ENCODE peak calls at places on chromosomes 2 and 18, in four cellular contexts. U, P, C and H are unnamed samples.

GRCh38 chr2:196502413-196502812 is 137.1 kb upstream of the CCDC150 start:
- DNase-seq in U (no peak), P (no peak), C (no peak), H (no peak)

GRCh38 chr2:99662761-99663341 is 173.0 kb upstream of the REV1 start:
- DNase-seq in U (no peak), P (peak; percentile 39), C (no peak), H (no peak)

GRCh38 chr18:12750076-12750707 is 47.4 kb downstream of the PSMG2 start:
- DNase-seq in U (no peak), P (no peak), C (no peak), H (peak; percentile 28)

GRCh38 chr2:217755027-217755756 is 247.6 kb downstream of the TNS1 start:
- DNase-seq in U (no peak), P (no peak), C (no peak), H (no peak)

GRCh38 chr18:59029663-59030421 is 109.8 kb upstream of the SEC11C start:
- DNase-seq in U (no peak), P (no peak), C (no peak), H (no peak)

GRCh38 chr2:212136216-212136795 is 402.3 kb downstream of the ERBB4 start:
- DNase-seq in U (no peak), P (no peak), C (no peak), H (no peak)

GRCh38 chr2:54723300-54724149 is at the start of gene EML6:
- DNase-seq in U (peak; percentile 99), P (peak; percentile 98), C (peak; percentile 93), H (peak; percentile 99)

GRCh38 chr2:61205132-61205531 is 43.1 kb downstream of the C2orf74 start:
- DNase-seq in U (no peak), P (no peak), C (no peak), H (no peak)

GRCh38 chr2:143513081-143513480 is 383.9 kb downstream of the ARHGAP15 start:
- DNase-seq in U (peak; percentile 12), P (peak; percentile 47), C (no peak), H (no peak)

GRCh38 chr2:194765723-194766122 is 891.3 kb upstream of the SLC39A10 start:
- DNase-seq in U (no peak), P (no peak), C (no peak), H (no peak)

GRCh38 chr2:189466656-189467055 is 25.4 kb downstream of the WDR75 start:
- DNase-seq in U (no peak), P (peak; percentile 13), C (no peak), H (no peak)

GRCh38 chr2:237280937-237281336 is 133.0 kb downstream of the COL6A3 start:
- DNase-seq in U (no peak), P (no peak), C (no peak), H (no peak)

GRCh38 chr2:154093856-154094255 is 222.1 kb downstream of the GALNT13 start:
- DNase-seq in U (no peak), P (no peak), C (no peak), H (no peak)

GRCh38 chr2:96817882-96818281 is 1.8 kb downstream of the CNNM3 start:
- DNase-seq in U (no peak), P (no peak), C (no peak), H (no peak)

GRCh38 chr18:51194604-51195003 is 2.9 kb downstream of the MEX3C start:
- DNase-seq in U (no peak), P (no peak), C (no peak), H (no peak)

GRCh38 chr2:234111523-234111922 is 61.0 kb downstream of the SPP2 start:
- DNase-seq in U (no peak), P (peak; percentile 40), C (no peak), H (no peak)

GRCh38 chr2:136006658-136007057 is 21.2 kb upstream of the DARS1 start:
- DNase-seq in U (no peak), P (peak; percentile 25), C (no peak), H (no peak)

GRCh38 chr2:41716497-41716896 is 331.3 kb upstream of the PKDCC start:
- DNase-seq in U (no peak), P (no peak), C (no peak), H (no peak)

GRCh38 chr2:45257820-45258219 is 248.6 kb upstream of the SIX2 start:
- DNase-seq in U (no peak), P (no peak), C (no peak), H (no peak)

GRCh38 chr2:37371979-37372378 is 27.5 kb downstream of the QPCT start:
- DNase-seq in U (no peak), P (no peak), C (no peak), H (no peak)

GRCh38 chr2:106130251-106130998 is 63.7 kb downstream of the UXS1 start:
- DNase-seq in U (no peak), P (no peak), C (no peak), H (no peak)

GRCh38 chr2:70979626-70980025 is 1.2 kb downstream of the ANKRD53 start:
- DNase-seq in U (no peak), P (no peak), C (no peak), H (no peak)

GRCh38 chr2:57862153-57862552 is 184.5 kb upstream of the VRK2 start:
- DNase-seq in U (no peak), P (no peak), C (no peak), H (no peak)

GRCh38 chr18:49569701-49570100 is 7.8 kb downstream of the LIPG start:
- DNase-seq in U (no peak), P (no peak), C (no peak), H (no peak)

GRCh38 chr2:1742680-1743395 is 1.5 kb downstream of the PXDN start:
- DNase-seq in U (no peak), P (peak; percentile 88), C (no peak), H (peak; percentile 16)

GRCh38 chr2:209368924-209369323 is 54.9 kb upstream of the MAP2 start:
- DNase-seq in U (no peak), P (peak; percentile 70), C (no peak), H (no peak)

GRCh38 chr2:112794841-112795240 is 10.5 kb upstream of the IL1A start:
- DNase-seq in U (no peak), P (no peak), C (no peak), H (no peak)

GRCh38 chr2:158586491-158586890 is 129.7 kb downstream of the PKP4 start:
- DNase-seq in U (no peak), P (peak; percentile 14), C (no peak), H (no peak)

GRCh38 chr2:222693837-222694236 is 22.4 kb downstream of the MOGAT1 start:
- DNase-seq in U (no peak), P (no peak), C (no peak), H (no peak)

GRCh38 chr2:33457588-33458247 is 18.7 kb upstream of the RASGRP3 start:
- DNase-seq in U (no peak), P (no peak), C (no peak), H (no peak)

GRCh38 chr18:56812674-56813073 is 161.5 kb downstream of the WDR7 start:
- DNase-seq in U (no peak), P (no peak), C (no peak), H (no peak)

GRCh38 chr2:196159223-196159892 is 12.0 kb downstream of the STK17B start:
- DNase-seq in U (no peak), P (no peak), C (no peak), H (peak; percentile 66)

GRCh38 chr2:20349457-20350034 is 1.1 kb downstream of the PUM2 start:
- DNase-seq in U (no peak), P (no peak), C (no peak), H (no peak)

GRCh38 chr18:11070593-11070992 is 78.8 kb downstream of the PIEZO2 start:
- DNase-seq in U (no peak), P (no peak), C (no peak), H (no peak)

GRCh38 chr2:77484026-77484425 is 38.1 kb downstream of the LRRTM4 start:
- DNase-seq in U (no peak), P (no peak), C (no peak), H (no peak)

GRCh38 chr2:149552226-149552625 is 35.3 kb downstream of the MMADHC start:
- DNase-seq in U (no peak), P (no peak), C (no peak), H (no peak)

GRCh38 chr18:25832008-25832604 is 258.3 kb downstream of the SS18 start:
- DNase-seq in U (no peak), P (peak; percentile 2), C (no peak), H (peak; percentile 18)

GRCh38 chr2:226057914-226058313 is 658.4 kb downstream of the NYAP2 start:
- DNase-seq in U (no peak), P (no peak), C (no peak), H (no peak)

GRCh38 chr2:13596233-13596632 is 879.5 kb downstream of the TRIB2 start:
- DNase-seq in U (no peak), P (no peak), C (no peak), H (no peak)